ENCODE peak calls at places on chromosomes 3 and 15, in nine cellular contexts. One of them, this sample, is unnamed.

GRCh38 chr15:70650567-70650966 is 112.8 kb downstream of the UACA start:
- DNase-seq in CD4-positive, alpha-beta T cell: no peak
- DNase-seq in lower lobe of right lung: no peak
- DNase-seq in thyroid gland: no peak
- DNase-seq in WTC11: no peak
- DNase-seq in cardiac muscle cell: no peak
- DNase-seq in astrocyte of the spinal cord: no peak
- DNase-seq in colonic mucosa: no peak
- DNase-seq in endothelial cell: no peak
- DNase-seq in this sample: no peak

GRCh38 chr3:181770296-181770695 is 58.6 kb downstream of the SOX2 start:
- DNase-seq in lower lobe of right lung: no peak
- DNase-seq in CD4-positive, alpha-beta T cell: no peak
- DNase-seq in colonic mucosa: no peak
- DNase-seq in endothelial cell: no peak
- DNase-seq in cardiac muscle cell: no peak
- DNase-seq in thyroid gland: no peak
- DNase-seq in WTC11: no peak
- DNase-seq in astrocyte of the spinal cord: no peak
- DNase-seq in this sample: no peak

GRCh38 chr3:27723803-27724458 is 1.8 kb upstream of the EOMES start:
- DNase-seq in astrocyte of the spinal cord: no peak
- DNase-seq in CD4-positive, alpha-beta T cell: no peak
- DNase-seq in WTC11: no peak
- DNase-seq in endothelial cell: no peak
- DNase-seq in cardiac muscle cell: no peak
- DNase-seq in thyroid gland: no peak
- DNase-seq in lower lobe of right lung: no peak
- DNase-seq in colonic mucosa: no peak
- DNase-seq in this sample: no peak

GRCh38 chr15:94731286-94731685 is 499.9 kb downstream of the MCTP2 start:
- DNase-seq in colonic mucosa: no peak
- DNase-seq in CD4-positive, alpha-beta T cell: no peak
- DNase-seq in endothelial cell: no peak
- DNase-seq in WTC11: no peak
- DNase-seq in cardiac muscle cell: no peak
- DNase-seq in lower lobe of right lung: no peak
- DNase-seq in thyroid gland: no peak
- DNase-seq in astrocyte of the spinal cord: no peak
- DNase-seq in this sample: no peak

GRCh38 chr15:77966540-77967290 is 110.8 kb downstream of the TBC1D2B start:
- DNase-seq in colonic mucosa: peak; percentile 50
- DNase-seq in lower lobe of right lung: no peak
- DNase-seq in CD4-positive, alpha-beta T cell: peak; percentile 32
- DNase-seq in thyroid gland: peak; percentile 53
- DNase-seq in astrocyte of the spinal cord: peak; percentile 47
- DNase-seq in endothelial cell: peak; percentile 47
- DNase-seq in WTC11: peak; percentile 64
- DNase-seq in cardiac muscle cell: peak; percentile 46
- DNase-seq in this sample: no peak

GRCh38 chr3:169149349-169149890 is 514.1 kb downstream of the MECOM start:
- DNase-seq in colonic mucosa: peak; percentile 88
- DNase-seq in lower lobe of right lung: peak; percentile 91
- DNase-seq in endothelial cell: peak; percentile 94
- DNase-seq in CD4-positive, alpha-beta T cell: peak; percentile 56
- DNase-seq in WTC11: peak; percentile 89
- DNase-seq in astrocyte of the spinal cord: peak; percentile 88
- DNase-seq in cardiac muscle cell: peak; percentile 94
- DNase-seq in thyroid gland: peak; percentile 89
- DNase-seq in this sample: peak; percentile 63

GRCh38 chr3:4720316-4721075 is 227.3 kb downstream of the ITPR1 start:
- DNase-seq in astrocyte of the spinal cord: peak; percentile 88
- DNase-seq in cardiac muscle cell: peak; percentile 88
- DNase-seq in thyroid gland: peak; percentile 93
- DNase-seq in CD4-positive, alpha-beta T cell: no peak
- DNase-seq in WTC11: peak; percentile 28
- DNase-seq in endothelial cell: peak; percentile 16
- DNase-seq in colonic mucosa: peak; percentile 75
- DNase-seq in lower lobe of right lung: no peak
- DNase-seq in this sample: peak; percentile 72

GRCh38 chr3:33883538-33884203 is 85.2 kb downstream of the PDCD6IP start:
- DNase-seq in CD4-positive, alpha-beta T cell: no peak
- DNase-seq in WTC11: no peak
- DNase-seq in colonic mucosa: peak; percentile 30
- DNase-seq in lower lobe of right lung: no peak
- DNase-seq in thyroid gland: no peak
- DNase-seq in endothelial cell: peak; percentile 43
- DNase-seq in astrocyte of the spinal cord: peak; percentile 53
- DNase-seq in cardiac muscle cell: peak; percentile 51
- DNase-seq in this sample: no peak

GRCh38 chr3:30607032-30607833 is 832 bp downstream of the TGFBR2 start:
- DNase-seq in endothelial cell: peak; percentile 68
- DNase-seq in colonic mucosa: peak; percentile 84
- DNase-seq in cardiac muscle cell: peak; percentile 69
- DNase-seq in WTC11: peak; percentile 66
- DNase-seq in thyroid gland: peak; percentile 79
- DNase-seq in CD4-positive, alpha-beta T cell: peak; percentile 65
- DNase-seq in lower lobe of right lung: peak; percentile 88
- DNase-seq in astrocyte of the spinal cord: peak; percentile 62
- DNase-seq in this sample: no peak

GRCh38 chr15:94666553-94666952 is 435.2 kb downstream of the MCTP2 start:
- DNase-seq in colonic mucosa: no peak
- DNase-seq in CD4-positive, alpha-beta T cell: no peak
- DNase-seq in thyroid gland: no peak
- DNase-seq in WTC11: no peak
- DNase-seq in cardiac muscle cell: no peak
- DNase-seq in endothelial cell: no peak
- DNase-seq in astrocyte of the spinal cord: no peak
- DNase-seq in lower lobe of right lung: no peak
- DNase-seq in this sample: no peak

GRCh38 chr15:67915374-67916050 is 75.7 kb upstream of the RNU6-1 start:
- DNase-seq in CD4-positive, alpha-beta T cell: no peak
- DNase-seq in endothelial cell: no peak
- DNase-seq in lower lobe of right lung: peak; percentile 74
- DNase-seq in cardiac muscle cell: peak; percentile 46
- DNase-seq in colonic mucosa: peak; percentile 82
- DNase-seq in WTC11: no peak
- DNase-seq in thyroid gland: peak; percentile 92
- DNase-seq in astrocyte of the spinal cord: peak; percentile 25
- DNase-seq in this sample: no peak

GRCh38 chr15:24627443-24627842 is 48.1 kb upstream of the NPAP1 start:
- DNase-seq in colonic mucosa: no peak
- DNase-seq in astrocyte of the spinal cord: no peak
- DNase-seq in endothelial cell: no peak
- DNase-seq in lower lobe of right lung: no peak
- DNase-seq in thyroid gland: no peak
- DNase-seq in CD4-positive, alpha-beta T cell: no peak
- DNase-seq in cardiac muscle cell: no peak
- DNase-seq in WTC11: no peak
- DNase-seq in this sample: no peak

GRCh38 chr3:157122116-157122515 is 37.8 kb downstream of the CCNL1 start:
- DNase-seq in endothelial cell: no peak
- DNase-seq in astrocyte of the spinal cord: peak; percentile 91
- DNase-seq in WTC11: no peak
- DNase-seq in thyroid gland: no peak
- DNase-seq in cardiac muscle cell: peak; percentile 94
- DNase-seq in CD4-positive, alpha-beta T cell: no peak
- DNase-seq in lower lobe of right lung: no peak
- DNase-seq in colonic mucosa: no peak
- DNase-seq in this sample: peak; percentile 49

GRCh38 chr3:56799251-56799882 is 2.4 kb downstream of the ARHGEF3 start:
- DNase-seq in WTC11: no peak
- DNase-seq in astrocyte of the spinal cord: peak; percentile 74
- DNase-seq in endothelial cell: no peak
- DNase-seq in CD4-positive, alpha-beta T cell: no peak
- DNase-seq in thyroid gland: no peak
- DNase-seq in cardiac muscle cell: peak; percentile 82
- DNase-seq in colonic mucosa: no peak
- DNase-seq in lower lobe of right lung: no peak
- DNase-seq in this sample: no peak

GRCh38 chr15:77219846-77220245 is 148.9 kb upstream of the TSPAN3 start:
- DNase-seq in lower lobe of right lung: no peak
- DNase-seq in colonic mucosa: no peak
- DNase-seq in WTC11: no peak
- DNase-seq in CD4-positive, alpha-beta T cell: no peak
- DNase-seq in astrocyte of the spinal cord: no peak
- DNase-seq in thyroid gland: no peak
- DNase-seq in cardiac muscle cell: no peak
- DNase-seq in endothelial cell: no peak
- DNase-seq in this sample: peak; percentile 4

GRCh38 chr15:20356444-20357138 is 185.0 kb downstream of the GOLGA6L6 start:
- DNase-seq in thyroid gland: peak; percentile 43
- DNase-seq in endothelial cell: no peak
- DNase-seq in WTC11: peak; percentile 56
- DNase-seq in colonic mucosa: no peak
- DNase-seq in cardiac muscle cell: no peak
- DNase-seq in astrocyte of the spinal cord: no peak
- DNase-seq in lower lobe of right lung: peak; percentile 73
- DNase-seq in CD4-positive, alpha-beta T cell: peak; percentile 72
- DNase-seq in this sample: no peak

GRCh38 chr3:156795890-156796451 is 30.2 kb upstream of the LEKR1 start:
- DNase-seq in WTC11: no peak
- DNase-seq in CD4-positive, alpha-beta T cell: no peak
- DNase-seq in colonic mucosa: no peak
- DNase-seq in cardiac muscle cell: peak; percentile 35
- DNase-seq in astrocyte of the spinal cord: peak; percentile 59
- DNase-seq in thyroid gland: no peak
- DNase-seq in endothelial cell: no peak
- DNase-seq in lower lobe of right lung: no peak
- DNase-seq in this sample: no peak

GRCh38 chr3:24133942-24134341 is 188.9 kb downstream of the NR1D2 start:
- DNase-seq in astrocyte of the spinal cord: no peak
- DNase-seq in WTC11: no peak
- DNase-seq in cardiac muscle cell: no peak
- DNase-seq in colonic mucosa: no peak
- DNase-seq in thyroid gland: no peak
- DNase-seq in CD4-positive, alpha-beta T cell: no peak
- DNase-seq in lower lobe of right lung: no peak
- DNase-seq in endothelial cell: no peak
- DNase-seq in this sample: no peak

GRCh38 chr3:117898722-117899121 is 1135.9 kb downstream of the IGSF11 start:
- DNase-seq in colonic mucosa: no peak
- DNase-seq in endothelial cell: peak; percentile 13
- DNase-seq in WTC11: no peak
- DNase-seq in cardiac muscle cell: peak; percentile 13
- DNase-seq in thyroid gland: no peak
- DNase-seq in lower lobe of right lung: no peak
- DNase-seq in CD4-positive, alpha-beta T cell: no peak
- DNase-seq in astrocyte of the spinal cord: no peak
- DNase-seq in this sample: no peak
- TF ChIP-seq CTCF in colonic mucosa: peak; percentile 31
- TF ChIP-seq CTCF in endothelial cell: peak; percentile 70
- TF ChIP-seq CTCF in WTC11: peak; percentile 37
- TF ChIP-seq CTCF in cardiac muscle cell: peak; percentile 44
- TF ChIP-seq CTCF in thyroid gland: no peak
- TF ChIP-seq CTCF in lower lobe of right lung: peak; percentile 21
- TF ChIP-seq CTCF in CD4-positive, alpha-beta T cell: no peak
- TF ChIP-seq CTCF in astrocyte of the spinal cord: peak; percentile 51
- TF ChIP-seq CTCF in this sample: peak; percentile 15

DNA sequence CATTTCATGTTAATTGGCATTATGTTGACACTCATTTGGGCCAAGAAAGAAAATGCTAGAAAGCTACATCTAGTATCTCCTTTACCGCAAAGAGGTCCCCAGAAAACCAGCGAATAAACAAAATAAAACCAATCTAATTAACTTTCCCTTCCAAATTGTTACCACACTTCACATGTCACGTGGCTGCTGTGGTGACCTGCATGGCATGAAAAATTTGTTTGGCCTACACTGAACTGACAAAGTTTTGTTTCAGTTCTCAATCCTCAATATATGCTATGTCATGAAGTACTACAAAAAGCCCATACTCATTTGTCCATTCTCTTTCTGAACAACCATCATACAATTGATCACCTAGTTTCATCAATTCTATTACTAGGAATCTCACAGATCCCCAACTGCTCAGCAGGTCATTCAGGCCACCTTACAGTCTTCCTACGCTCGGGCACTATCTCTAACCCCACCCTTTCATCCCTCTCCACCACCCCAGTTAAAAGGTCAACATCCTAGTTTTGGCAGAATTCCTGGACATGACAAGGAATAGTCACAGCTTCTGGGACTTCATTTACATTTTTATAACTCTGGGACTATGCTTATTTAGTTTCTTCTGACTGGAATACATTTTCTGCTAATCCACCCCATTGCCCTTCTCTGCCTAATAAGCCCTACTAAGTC is 480.4 kb downstream of the IGSF11 start:
- DNase-seq in CD4-positive, alpha-beta T cell: no peak
- DNase-seq in astrocyte of the spinal cord: no peak
- DNase-seq in thyroid gland: no peak
- DNase-seq in endothelial cell: no peak
- DNase-seq in cardiac muscle cell: no peak
- DNase-seq in WTC11: no peak
- DNase-seq in colonic mucosa: no peak
- DNase-seq in lower lobe of right lung: no peak
- DNase-seq in this sample: no peak
- TF ChIP-seq CTCF in CD4-positive, alpha-beta T cell: no peak
- TF ChIP-seq CTCF in astrocyte of the spinal cord: no peak
- TF ChIP-seq CTCF in thyroid gland: no peak
- TF ChIP-seq CTCF in endothelial cell: no peak
- TF ChIP-seq CTCF in cardiac muscle cell: no peak
- TF ChIP-seq CTCF in WTC11: no peak
- TF ChIP-seq CTCF in colonic mucosa: no peak
- TF ChIP-seq CTCF in lower lobe of right lung: no peak
- TF ChIP-seq CTCF in this sample: no peak

GRCh38 chr3:12830785-12831581 is 10.4 kb downstream of the RPL32 start:
- DNase-seq in cardiac muscle cell: no peak
- DNase-seq in CD4-positive, alpha-beta T cell: no peak
- DNase-seq in colonic mucosa: no peak
- DNase-seq in lower lobe of right lung: no peak
- DNase-seq in thyroid gland: no peak
- DNase-seq in astrocyte of the spinal cord: no peak
- DNase-seq in endothelial cell: no peak
- DNase-seq in WTC11: no peak
- DNase-seq in this sample: no peak
- TF ChIP-seq CTCF in cardiac muscle cell: peak; percentile 18
- TF ChIP-seq CTCF in CD4-positive, alpha-beta T cell: no peak
- TF ChIP-seq CTCF in colonic mucosa: no peak
- TF ChIP-seq CTCF in lower lobe of right lung: no peak
- TF ChIP-seq CTCF in thyroid gland: no peak
- TF ChIP-seq CTCF in astrocyte of the spinal cord: peak; percentile 19
- TF ChIP-seq CTCF in endothelial cell: peak; percentile 51
- TF ChIP-seq CTCF in WTC11: peak; percentile 15
- TF ChIP-seq CTCF in this sample: peak; percentile 2

DNA sequence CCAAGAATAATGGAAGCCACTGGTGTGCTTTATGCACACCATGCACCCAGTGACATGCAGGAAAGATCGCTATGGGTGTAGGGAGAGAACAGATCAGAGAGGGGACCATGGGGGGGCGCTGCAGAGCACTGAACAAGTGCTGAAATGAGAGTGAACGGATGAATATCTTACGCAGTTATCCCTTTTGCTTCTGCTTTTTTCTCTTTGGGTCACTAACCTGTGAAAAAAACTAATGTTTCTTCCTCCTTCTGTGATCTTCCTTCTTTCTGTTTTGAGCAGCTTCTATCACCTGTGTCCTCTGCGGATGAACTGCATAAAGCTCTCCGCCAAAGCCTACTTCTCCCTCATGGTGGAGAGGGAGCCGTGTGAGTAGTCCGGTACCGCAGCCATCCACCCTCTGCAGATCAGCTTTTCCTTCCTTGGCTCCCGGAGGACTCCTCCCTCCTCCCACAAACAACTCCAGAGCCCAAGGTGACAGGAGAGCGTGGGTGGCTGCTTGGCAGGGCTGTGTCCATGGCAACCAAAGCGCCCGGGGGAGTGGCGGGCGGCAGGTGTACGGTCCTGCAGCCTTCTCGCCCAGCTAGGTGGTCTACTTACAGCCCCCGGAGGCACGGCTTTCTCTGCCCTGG is 106.2 kb downstream of the DGKG start:
- DNase-seq in CD4-positive, alpha-beta T cell: no peak
- DNase-seq in thyroid gland: peak; percentile 56
- DNase-seq in astrocyte of the spinal cord: no peak
- DNase-seq in colonic mucosa: no peak
- DNase-seq in WTC11: peak; percentile 67
- DNase-seq in endothelial cell: peak; percentile 39
- DNase-seq in lower lobe of right lung: peak; percentile 54
- DNase-seq in cardiac muscle cell: no peak
- DNase-seq in this sample: no peak
- TF ChIP-seq CTCF in CD4-positive, alpha-beta T cell: no peak
- TF ChIP-seq CTCF in thyroid gland: no peak
- TF ChIP-seq CTCF in astrocyte of the spinal cord: peak; percentile 30
- TF ChIP-seq CTCF in colonic mucosa: no peak
- TF ChIP-seq CTCF in WTC11: peak; percentile 57
- TF ChIP-seq CTCF in endothelial cell: peak; percentile 16
- TF ChIP-seq CTCF in lower lobe of right lung: peak; percentile 20
- TF ChIP-seq CTCF in cardiac muscle cell: no peak
- TF ChIP-seq CTCF in this sample: no peak

This sample was measured in AG09319.